ENCODE peak calls at places on chromosomes 2 and 18, in six cellular contexts. W is EH, F is lung microvascular endothelial cell, H is HL-60, N is T-helper 17 cell, Z is fibroblast of lung. Y is an unnamed sample.
A peak's percentile ranks its signal among the peaks of the same experiment; 100 is the strongest.

GRCh38 chr2:23596316-23596885 is 211.4 kb downstream of the KLHL29 start:
- DNase-seq in W (peak; percentile 87), H (no peak), F (no peak), N (no peak), Z (peak; percentile 74), Y (no peak)

GRCh38 chr18:11327656-11328055 is 178.3 kb upstream of the PIEZO2 start:
- DNase-seq in W (peak; percentile 49), N (no peak), F (no peak), Z (peak; percentile 75), H (no peak), Y (no peak)

GRCh38 chr2:190993292-190993643 is 20.7 kb downstream of the STAT1 start:
- DNase-seq in F (no peak), H (no peak), Z (no peak), W (no peak), N (no peak), Y (no peak)

GRCh38 chr2:172364261-172364660 is 63.1 kb upstream of the ITGA6 start:
- DNase-seq in N (no peak), F (no peak), W (no peak), H (no peak), Z (no peak), Y (no peak)

GRCh38 chr2:181396575-181397062 is 60.6 kb upstream of the ITGA4 start:
- DNase-seq in W (peak; percentile 39), F (no peak), H (no peak), N (no peak), Z (peak; percentile 71), Y (no peak)

GRCh38 chr18:59515147-59515546 is 156.1 kb upstream of the LMAN1 start:
- DNase-seq in H (no peak), N (no peak), F (no peak), Z (no peak), W (no peak), Y (no peak)

GRCh38 chr2:215638687-215639086 is 202.8 kb upstream of the FN1 start:
- DNase-seq in Z (no peak), H (no peak), N (no peak), W (no peak), F (no peak), Y (no peak)

GRCh38 chr18:12637393-12637792 is 20.5 kb downstream of the SPIRE1 start:
- DNase-seq in W (no peak), F (no peak), Z (peak; percentile 10), H (no peak), N (no peak), Y (no peak)

GRCh38 chr2:97742381-97742847 is 29.0 kb downstream of the ZAP70 start:
- DNase-seq in W (no peak), F (peak; percentile 10), N (no peak), Z (peak; percentile 7), H (no peak), Y (no peak)

GRCh38 chr2:26185304-26185928 is 12.5 kb downstream of the GAREM2 start:
- DNase-seq in H (no peak), Z (no peak), F (no peak), N (no peak), W (no peak), Y (no peak)

GRCh38 chr2:100188326-100188725 is 45.9 kb upstream of the AFF3 start:
- DNase-seq in F (no peak), N (no peak), W (no peak), Z (no peak), H (no peak), Y (no peak)

GRCh38 chr18:34075963-34076860 is 148.5 kb downstream of the NOL4 start:
- DNase-seq in Z (no peak), W (no peak), H (no peak), N (no peak), F (no peak), Y (no peak)

Y was measured in heart right ventricle.